ENCODE peak calls at places on chromosomes 4 and X, in five cellular contexts. E is OCI-LY7, V is left lung, K is GM10248, U is epithelial cell of esophagus. B is an unnamed sample.

GRCh38 chr4:22670953-22671352 is 21.8 kb upstream of the GBA3 start:
- DNase-seq in E (no peak), V (no peak), K (no peak), U (peak), B (no peak)

GRCh38 chrX:12997898-12998687 is 23.2 kb downstream of the TMSB4X start:
- DNase-seq in E (no peak), V (no peak), K (no peak), U (no peak), B (no peak)

GRCh38 chr4:84568496-84568895 is 14.4 kb upstream of the CDS1 start:
- DNase-seq in E (no peak), V (no peak), K (no peak), U (no peak), B (no peak)

GRCh38 chr4:164542431-164542830 is 211.5 kb upstream of the SMIM31 start:
- DNase-seq in E (no peak), V (no peak), K (no peak), U (no peak), B (no peak)

GRCh38 chrX:24395775-24396174 is 35.3 kb downstream of the SUPT20HL1 start:
- DNase-seq in E (peak), V (no peak), K (peak), U (peak), B (no peak)

GRCh38 chr4:4502694-4503311 is 39.0 kb downstream of the STX18 start:
- DNase-seq in E (no peak), V (no peak), K (no peak), U (no peak), B (no peak)

GRCh38 chr4:98570160-98570797 is 88.1 kb downstream of the TSPAN5 start:
- DNase-seq in E (no peak), V (no peak), K (no peak), U (no peak), B (no peak)

GRCh38 chrX:111837226-111837625 is 38.8 kb upstream of the TRPC5OS start:
- DNase-seq in E (no peak), V (no peak), K (no peak), U (no peak), B (no peak)

GRCh38 chr4:174714393-174715211 is 114.4 kb downstream of the GLRA3 start:
- DNase-seq in E (peak), V (no peak), K (peak), U (peak), B (no peak)

GRCh38 chr4:3680656-3681055 is 85.5 kb upstream of the ADRA2C start:
- DNase-seq in E (no peak), V (peak), K (no peak), U (no peak), B (peak)

GRCh38 chr4:53490965-53491622 is 100.2 kb downstream of the LNX1 start:
- DNase-seq in E (peak), V (no peak), K (peak), U (peak), B (no peak)

GRCh38 chrX:114985967-114986592 is 31.3 kb downstream of the IL13RA2 start:
- DNase-seq in E (no peak), V (no peak), K (no peak), U (peak), B (no peak)

GRCh38 chr4:101593666-101594065 is 196.9 kb upstream of the BANK1 start:
- DNase-seq in E (no peak), V (no peak), K (no peak), U (peak), B (no peak)

GRCh38 chr4:55291227-55291629 is 54.8 kb upstream of the SRD5A3 start:
- DNase-seq in E (no peak), V (no peak), K (no peak), U (no peak), B (no peak)

GRCh38 chr4:98605216-98605615 is 53.2 kb downstream of the TSPAN5 start:
- DNase-seq in E (no peak), V (no peak), K (no peak), U (no peak), B (no peak)

GRCh38 chr4:133585323-133585722 is 436.2 kb downstream of the PCDH10 start:
- DNase-seq in E (no peak), V (no peak), K (no peak), U (no peak), B (no peak)

GRCh38 chr4:4245172-4245571 is 2.9 kb downstream of the TMEM128 start:
- DNase-seq in E (no peak), V (no peak), K (no peak), U (no peak), B (no peak)

GRCh38 chrX:40107291-40108083 is 9.7 kb upstream of the BCOR start:
- DNase-seq in E (no peak), V (peak), K (no peak), U (no peak), B (no peak)

GRCh38 chrX:81615979-81616378 is 414.1 kb downstream of the SH3BGRL start:
- DNase-seq in E (no peak), V (no peak), K (no peak), U (no peak), B (no peak)

GRCh38 chrX:22652596-22652995 is 347.2 kb upstream of the DDX53 start:
- DNase-seq in E (no peak), V (no peak), K (no peak), U (peak), B (no peak)

GRCh38 chr4:68873218-68873502 is 57.4 kb downstream of the UGT2B10 start:
- DNase-seq in E (no peak), V (no peak), K (no peak), U (no peak), B (no peak)

GRCh38 chr4:70892086-70892769 is 9.9 kb upstream of the MOB1B start:
- DNase-seq in E (no peak), V (peak), K (no peak), U (no peak), B (no peak)

GRCh38 chr4:103375278-103375677 is 177.1 kb upstream of the CENPE start:
- DNase-seq in E (no peak), V (no peak), K (no peak), U (peak), B (no peak)

GRCh38 chr4:17762705-17763104 is 18.7 kb downstream of the FAM184B start:
- DNase-seq in E (peak), V (no peak), K (no peak), U (peak), B (no peak)

GRCh38 chrX:1239681-1240142 is 27.3 kb upstream of the CRLF2 start:
- DNase-seq in E (no peak), V (peak), K (peak), U (no peak), B (no peak)

GRCh38 chr4:54165438-54165837 is 63.7 kb upstream of the PDGFRA start:
- DNase-seq in E (no peak), V (no peak), K (no peak), U (peak), B (no peak)

GRCh38 chr4:115119804-115120352 is 6.5 kb upstream of the NDST4 start:
- DNase-seq in E (no peak), V (no peak), K (no peak), U (no peak), B (no peak)
- TF ChIP-seq CTCF in E (peak), V (no peak), K (no peak), U (no peak), B (peak)

GRCh38 chrX:139801397-139801813 is 93.4 kb upstream of the MCF2 start:
- DNase-seq in E (no peak), V (no peak), K (no peak), U (no peak), B (no peak)
- TF ChIP-seq CTCF in E (no peak), V (no peak), K (no peak), U (no peak), B (no peak)

DNA sequence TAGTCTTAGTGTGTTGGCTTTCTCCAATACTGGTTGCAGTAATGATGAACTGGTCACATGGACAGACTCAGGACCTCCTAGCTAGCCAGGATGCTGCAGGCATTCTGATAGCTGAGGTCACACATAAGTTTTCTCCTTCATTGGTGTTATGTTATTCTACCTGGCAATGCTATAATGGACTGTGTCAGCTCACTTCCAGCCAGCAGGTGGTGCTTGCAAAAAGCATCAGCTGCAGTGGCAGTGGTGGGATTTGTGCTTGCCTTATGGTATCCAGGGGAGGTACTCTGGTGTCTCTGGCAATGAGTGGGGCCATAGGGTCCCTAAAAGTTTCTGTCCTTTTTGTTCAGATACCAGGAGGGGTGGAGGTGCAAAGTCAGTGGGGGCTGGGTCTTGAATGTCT is 33.6 kb downstream of the ZNF330 start:
- DNase-seq in E (no peak), V (no peak), K (no peak), U (no peak), B (no peak)
- TF ChIP-seq CTCF in E (peak), V (no peak), K (no peak), U (peak), B (peak)

GRCh38 chr4:137980641-137981040 is 261.5 kb downstream of the SLC7A11 start:
- DNase-seq in E (no peak), V (no peak), K (no peak), U (no peak), B (no peak)
- TF ChIP-seq CTCF in E (no peak), V (no peak), K (no peak), U (no peak), B (no peak)

GRCh38 chr4:155796031-155796430 is 37.2 kb downstream of the GUCY1B1 start:
- DNase-seq in E (no peak), V (no peak), K (no peak), U (peak), B (no peak)
- TF ChIP-seq CTCF in E (peak), V (no peak), K (no peak), U (peak), B (peak)

GRCh38 chr4:91502365-91502764 is 801.4 kb upstream of the GRID2 start:
- DNase-seq in E (no peak), V (no peak), K (no peak), U (peak), B (no peak)
- TF ChIP-seq CTCF in E (peak), V (no peak), K (no peak), U (peak), B (peak)

DNA sequence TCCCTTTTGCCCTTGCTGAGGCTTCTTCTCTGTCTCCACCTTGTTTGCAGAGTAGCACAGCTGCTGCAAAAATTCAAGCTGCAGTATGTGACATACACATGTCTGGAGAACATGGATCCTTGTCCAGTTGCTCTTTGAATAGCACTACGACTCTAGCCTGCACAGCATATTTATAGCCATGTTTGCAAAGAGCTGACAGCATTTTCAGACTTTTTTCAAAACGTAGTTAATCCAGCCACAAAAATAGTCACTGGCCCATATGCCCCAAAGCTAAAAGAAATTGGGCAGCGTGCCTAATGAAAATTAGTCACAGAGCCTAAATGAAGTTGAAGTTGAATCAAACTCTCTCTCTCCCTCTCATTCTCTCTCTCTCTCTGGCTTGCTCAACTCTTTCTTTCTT is 17.5 kb downstream of the SLC16A2 start:
- DNase-seq in E (no peak), V (no peak), K (no peak), U (no peak), B (no peak)
- TF ChIP-seq CTCF in E (no peak), V (no peak), K (no peak), U (no peak), B (no peak)

DNA sequence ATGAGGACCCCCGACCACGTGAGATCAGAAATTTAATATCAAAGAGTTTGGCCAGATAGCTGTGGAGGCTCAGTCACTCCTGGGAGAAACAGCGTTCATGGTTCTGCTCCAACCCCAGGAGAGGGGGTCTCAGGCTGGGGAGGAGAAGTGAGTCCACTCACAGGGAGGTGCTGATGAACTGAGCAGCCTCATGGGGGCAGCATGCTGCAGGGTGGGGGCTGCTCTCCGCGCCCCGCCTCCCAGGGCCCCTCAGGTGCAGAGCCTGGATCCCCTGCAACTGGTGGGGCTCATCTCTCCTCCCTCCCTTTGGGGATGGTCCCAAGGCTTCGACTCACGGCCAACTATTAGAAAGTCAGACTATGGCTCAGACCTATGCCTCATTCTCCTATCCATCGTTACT is 26.6 kb upstream of the C4orf50 start:
- DNase-seq in E (no peak), V (no peak), K (no peak), U (no peak), B (no peak)
- TF ChIP-seq CTCF in E (peak), V (no peak), K (peak), U (no peak), B (no peak)

DNA sequence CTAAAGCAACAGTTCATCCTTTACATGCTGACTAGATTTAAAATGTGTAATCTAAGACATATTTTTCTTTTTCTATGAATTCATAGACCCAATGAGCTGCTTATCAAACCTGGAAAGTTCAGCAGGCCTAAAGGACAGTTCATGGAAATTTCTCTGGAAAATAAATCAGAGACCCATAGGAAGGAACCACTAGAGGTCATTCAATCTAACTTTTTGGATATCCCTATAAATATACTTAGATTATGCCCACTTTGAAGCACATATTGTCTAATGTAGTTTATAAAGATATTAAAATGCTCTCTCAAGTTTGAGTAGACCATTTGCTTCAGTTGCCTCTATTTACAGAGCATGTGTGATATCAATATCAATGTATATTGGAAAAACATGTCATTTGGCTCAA is 473.0 kb downstream of the FAT4 start:
- DNase-seq in E (no peak), V (no peak), K (no peak), U (no peak), B (no peak)
- TF ChIP-seq CTCF in E (no peak), V (no peak), K (no peak), U (no peak), B (peak)

DNA sequence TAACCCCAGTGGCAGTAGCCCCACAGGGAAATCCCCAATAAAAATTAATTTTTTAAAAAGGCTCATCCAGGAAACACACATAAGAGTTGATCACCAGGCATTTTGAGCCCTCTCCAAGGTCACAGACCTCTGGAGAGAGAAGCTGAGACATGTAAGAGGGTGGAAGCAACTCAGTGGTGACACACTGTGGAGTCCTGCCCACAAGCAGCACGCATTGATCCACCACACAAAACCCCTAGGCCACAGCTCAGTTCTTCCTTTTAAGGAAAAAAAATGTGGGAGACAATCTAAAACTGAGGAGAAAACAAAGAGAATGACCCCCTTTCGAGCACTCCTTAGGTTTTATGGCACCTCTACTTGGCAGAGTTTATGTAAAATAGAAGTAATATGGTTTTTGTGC is 71.7 kb upstream of the S100G start:
- DNase-seq in E (no peak), V (no peak), K (no peak), U (peak), B (no peak)
- TF ChIP-seq CTCF in E (no peak), V (no peak), K (no peak), U (no peak), B (peak)